ENCODE peak calls at places on chromosomes 3 and 15, in nine cellular contexts. P is anterior cingulate cortex; C is small intestine; I is CD8-positive, alpha-beta memory T cell; Z is activated T-cell treated with anti-CD3 and anti-CD28 coated beads for 1 hour; X is NCI-H82; U is naive thymus-derived CD8-positive, alpha-beta T cell; Y is HEK293T; E is activated CD4-positive, alpha-beta T cell treated with anti-CD3 and anti-CD28 coated beads, Interleukin-2, amount 10 ng/mL, durations not matched to agents 7 days and 5 days. J is an unnamed sample.

GRCh38 chr3:110178965-110179364 is 841.6 kb upstream of the DPPA4 start:
- DNase-seq in P (no peak), C (no peak), I (no peak), Z (no peak), X (no peak), U (no peak), Y (no peak), E (no peak), J (no peak)

GRCh38 chr3:58251653-58252052 is 14.1 kb downstream of the ABHD6 start:
- DNase-seq in P (no peak), C (no peak), I (no peak), Z (no peak), X (no peak), U (no peak), Y (no peak), E (no peak), J (peak)

GRCh38 chr3:49841806-49842205 is 14.6 kb downstream of the TRAIP start:
- DNase-seq in P (no peak), C (no peak), I (no peak), Z (no peak), X (no peak), U (no peak), Y (no peak), E (no peak), J (no peak)

GRCh38 chr3:63631670-63632069 is 20.8 kb upstream of the SNTN start:
- DNase-seq in P (no peak), C (no peak), I (no peak), Z (no peak), X (no peak), U (no peak), Y (no peak), E (no peak), J (no peak)

GRCh38 chr3:156142649-156143048 is 22.3 kb downstream of the KCNAB1 start:
- DNase-seq in P (no peak), C (no peak), I (no peak), Z (no peak), X (no peak), U (no peak), Y (no peak), E (no peak), J (no peak)

GRCh38 chr15:73323956-73324355 is 44.8 kb downstream of the HCN4 start:
- DNase-seq in P (no peak), C (no peak), I (no peak), Z (no peak), X (no peak), U (no peak), Y (no peak), E (no peak), J (no peak)

GRCh38 chr3:141955163-141955562 is 78.7 kb downstream of the ATP1B3 start:
- DNase-seq in P (no peak), C (no peak), I (no peak), Z (no peak), X (peak), U (no peak), Y (no peak), E (no peak), J (no peak)

GRCh38 chr3:130565224-130565623 is 48.2 kb downstream of the COL6A6 start:
- DNase-seq in P (no peak), C (no peak), I (no peak), Z (no peak), X (no peak), U (no peak), Y (no peak), E (no peak), J (no peak)

GRCh38 chr15:65525622-65526021 is 4.6 kb upstream of the HACD3 start:
- DNase-seq in P (no peak), C (no peak), I (no peak), Z (no peak), X (peak), U (no peak), Y (no peak), E (no peak), J (peak)

GRCh38 chr15:33360876-33361275 is 50.1 kb downstream of the RYR3 start:
- DNase-seq in P (no peak), C (no peak), I (no peak), Z (no peak), X (no peak), U (no peak), Y (no peak), E (no peak), J (no peak)

GRCh38 chr15:66657062-66658020 is 44.7 kb upstream of the SMAD6 start:
- DNase-seq in P (no peak), C (no peak), I (no peak), Z (no peak), X (no peak), U (no peak), Y (no peak), E (no peak), J (no peak)

GRCh38 chr15:71291247-71291646 is 176.0 kb downstream of the THSD4 start:
- DNase-seq in P (no peak), C (no peak), I (no peak), Z (no peak), X (no peak), U (no peak), Y (no peak), E (no peak), J (no peak)

GRCh38 chr3:133269393-133269792 is 130.5 kb upstream of the BFSP2 start:
- DNase-seq in P (no peak), C (peak), I (no peak), Z (no peak), X (peak), U (no peak), Y (no peak), E (no peak), J (peak)

GRCh38 chr3:66297917-66298316 is 77.1 kb downstream of the SLC25A26 start:
- DNase-seq in P (no peak), C (no peak), I (no peak), Z (no peak), X (no peak), U (no peak), Y (no peak), E (no peak), J (no peak)

GRCh38 chr15:100472015-100472414 is 56.7 kb downstream of the CERS3 start:
- DNase-seq in P (no peak), C (no peak), I (no peak), Z (no peak), X (no peak), U (no peak), Y (no peak), E (no peak), J (no peak)

GRCh38 chr15:91787198-91787597 is 66.3 kb upstream of the SLCO3A1 start:
- DNase-seq in P (no peak), C (no peak), I (no peak), Z (no peak), X (no peak), U (no peak), Y (no peak), E (no peak), J (no peak)

GRCh38 chr3:38000965-38001455 is 10.4 kb downstream of the VILL start:
- DNase-seq in P (no peak), C (no peak), I (no peak), Z (no peak), X (no peak), U (no peak), Y (no peak), E (no peak), J (no peak)

GRCh38 chr3:159560214-159561004 is 428.2 kb upstream of the IL12A start:
- DNase-seq in P (no peak), C (no peak), I (no peak), Z (no peak), X (no peak), U (no peak), Y (no peak), E (no peak), J (no peak)